ENCODE peak calls at places on chromosomes 11 and 22, in nine cellular contexts. X is NCI-H345; S is stimulated activated CD4-positive, alpha-beta T cell treated with anti-CD3 and anti-CD28 coated beads, Interleukin-1b, Interleukin-23, amount 100 ng/mL, for 48 hours; B is activated CD4-positive, alpha-beta T cell treated with anti-CD3 and anti-CD28 coated beads for 4 hours; D is caudate nucleus; U is ACHN; Q is fibroblast of lung; O is tibial nerve; H is neural crest cell. I is an unnamed sample.

GRCh38 chr22:19055801-19056200 is 66.4 kb downstream of the DGCR2 start:
- DNase-seq in D (no peak), S (no peak), H (no peak), U (no peak), O (no peak), X (no peak), B (no peak), Q (no peak), I (no peak)

GRCh38 chr11:132717824-132718223 is 814.5 kb downstream of the OPCML start:
- DNase-seq in D (no peak), Q (no peak), H (no peak), B (no peak), X (no peak), O (no peak), S (no peak), U (no peak), I (no peak)

GRCh38 chr11:17801166-17801565 is 66.6 kb downstream of the KCNC1 start:
- DNase-seq in H (no peak), X (no peak), S (no peak), D (no peak), Q (no peak), B (no peak), U (no peak), O (no peak), I (no peak)

GRCh38 chr22:48892571-48893287 is 934.9 kb downstream of the BRD1 start:
- DNase-seq in X (no peak), Q (no peak), B (no peak), S (no peak), U (no peak), H (no peak), D (no peak), O (no peak), I (no peak)

GRCh38 chr11:73350908-73351636 is 25.1 kb upstream of the RELT start:
- DNase-seq in S (peak), X (peak), D (peak), O (peak), H (peak), Q (peak), B (peak), U (peak), I (peak)

GRCh38 chr11:1358286-1358685 is 31.4 kb upstream of the BRSK2 start:
- DNase-seq in U (no peak), X (no peak), D (no peak), B (no peak), O (no peak), H (no peak), Q (peak), S (no peak), I (no peak)

GRCh38 chr11:106031210-106031845 is 9.3 kb upstream of the MSANTD4 start:
- DNase-seq in O (no peak), S (no peak), B (no peak), X (no peak), U (no peak), Q (no peak), H (no peak), D (no peak), I (no peak)

GRCh38 chr11:16326679-16327297 is 29.6 kb downstream of the SOX6 start:
- DNase-seq in H (no peak), X (no peak), Q (no peak), S (no peak), U (no peak), B (no peak), D (no peak), O (no peak), I (no peak)

GRCh38 chr11:86069408-86070086 is 663 bp upstream of the PICALM start:
- DNase-seq in S (no peak), O (peak), D (no peak), Q (peak), H (no peak), X (no peak), U (peak), B (no peak), I (no peak)

GRCh38 chr22:20550851-20551744 is 43.7 kb downstream of the MED15 start:
- DNase-seq in D (no peak), O (no peak), X (no peak), B (peak), U (peak), Q (peak), S (peak), H (peak), I (peak)

GRCh38 chr11:93526691-93527583 is 16.3 kb downstream of the SMCO4 start:
- DNase-seq in X (no peak), H (no peak), U (no peak), B (no peak), Q (no peak), O (no peak), D (no peak), S (no peak), I (no peak)

GRCh38 chr22:26610072-26610958 is 7.5 kb downstream of the CRYBB1 start:
- DNase-seq in B (no peak), D (no peak), O (no peak), Q (peak), S (peak), U (peak), H (no peak), X (no peak), I (no peak)

GRCh38 chr22:45478108-45478771 is 24.4 kb upstream of the FBLN1 start:
- DNase-seq in U (no peak), B (no peak), O (peak), S (no peak), Q (peak), X (no peak), H (no peak), D (no peak), I (no peak)

GRCh38 chr22:24510694-24511625 is 15.8 kb downstream of the UPB1 start:
- DNase-seq in H (no peak), U (peak), O (no peak), X (no peak), B (no peak), D (no peak), S (no peak), Q (peak), I (no peak)

GRCh38 chr11:102683277-102683676 is 22.3 kb downstream of the MMP27 start:
- DNase-seq in H (no peak), O (no peak), U (no peak), S (no peak), D (no peak), Q (no peak), B (no peak), X (no peak), I (no peak)

GRCh38 chr11:126146454-126147192 is 64.8 kb downstream of the RPUSD4 start:
- DNase-seq in X (peak), D (no peak), O (no peak), U (peak), B (no peak), Q (no peak), S (no peak), H (peak), I (no peak)

GRCh38 chr22:20388200-20388599 is 5.8 kb upstream of the ZNF74 start:
- DNase-seq in X (no peak), Q (no peak), D (no peak), U (no peak), B (no peak), O (no peak), H (no peak), S (no peak), I (no peak)

GRCh38 chr11:75509201-75509600 is 16.5 kb downstream of the GDPD5 start:
- DNase-seq in H (no peak), B (no peak), X (no peak), D (no peak), O (no peak), S (no peak), Q (no peak), U (no peak), I (no peak)

GRCh38 chr11:119029340-119030028 is 1.2 kb downstream of the SLC37A4 start:
- DNase-seq in B (peak), Q (no peak), O (peak), X (no peak), D (no peak), S (peak), H (no peak), U (peak), I (no peak)

GRCh38 chr11:119999220-119999619 is 138.7 kb downstream of the TRIM29 start:
- DNase-seq in Q (no peak), S (no peak), H (no peak), B (no peak), O (no peak), X (no peak), D (no peak), U (peak), I (no peak)

GRCh38 chr11:111454561-111455192 is 57.5 kb downstream of the BTG4 start:
- DNase-seq in H (peak), U (peak), D (peak), B (peak), S (peak), Q (peak), X (peak), O (no peak), I (no peak)

GRCh38 chr11:62546937-62547625 is 475 bp upstream of the AHNAK start:
- DNase-seq in D (no peak), O (peak), U (peak), S (no peak), H (no peak), B (no peak), X (no peak), Q (peak), I (no peak)

GRCh38 chr11:102079625-102080024 is 30.6 kb upstream of the YAP1 start:
- DNase-seq in S (no peak), X (no peak), H (no peak), O (no peak), D (no peak), Q (no peak), B (no peak), U (no peak), I (no peak)

I was measured in T-cell.